ENCODE peak calls at places on chromosomes 1 and 21, in seven cellular contexts. K is A549, G is HCT116, J is Peyer's patch, D is IMR-90, Z is uterus, T is breast epithelium. C is an unnamed sample.

GRCh38 chr1:50929376-50929958 is 30.6 kb downstream of the FAF1 start:
- DNase-seq in G (peak), Z (no peak), D (peak), J (no peak), K (peak), T (no peak), C (no peak)

GRCh38 chr1:55724551-55725325 is 509.6 kb upstream of the USP24 start:
- DNase-seq in J (no peak), D (peak), T (no peak), K (peak), G (no peak), Z (no peak), C (no peak)

GRCh38 chr1:12272770-12273169 is 42.9 kb downstream of the VPS13D start:
- DNase-seq in G (no peak), J (no peak), T (no peak), Z (no peak), K (no peak), D (no peak), C (no peak)

GRCh38 chr21:41217656-41218380 is 49.9 kb downstream of the BACE2 start:
- DNase-seq in T (no peak), Z (no peak), G (no peak), J (peak), D (peak), K (no peak), C (no peak)

GRCh38 chr1:38872401-38873026 is 634 bp downstream of the MYCBP start:
- DNase-seq in G (no peak), D (peak), T (no peak), Z (no peak), K (no peak), J (peak), C (peak)

GRCh38 chr1:59173721-59174120 is 123.2 kb upstream of the FGGY start:
- DNase-seq in Z (peak), J (no peak), D (peak), G (no peak), T (no peak), K (no peak), C (no peak)

GRCh38 chr1:26276432-26276838 is 3.5 kb upstream of the SH3BGRL3 start:
- DNase-seq in J (no peak), T (no peak), Z (no peak), D (no peak), G (no peak), K (no peak), C (no peak)

GRCh38 chr1:178356299-178356698 is 140.5 kb downstream of the CLEC20A start:
- DNase-seq in G (no peak), J (no peak), K (no peak), D (no peak), T (no peak), Z (no peak), C (no peak)

GRCh38 chr1:225882699-225883615 is 777 bp upstream of the TMEM63A start:
- DNase-seq in K (peak), D (peak), Z (peak), T (peak), G (no peak), J (peak), C (peak)

GRCh38 chr1:118989006-118989736 is 1.0 kb upstream of the TBX15 start:
- DNase-seq in J (no peak), D (no peak), Z (no peak), G (no peak), K (no peak), T (no peak), C (no peak)

GRCh38 chr1:109959974-109960744 is 24.4 kb upstream of the AHCYL1 start:
- DNase-seq in G (no peak), Z (no peak), D (peak), K (peak), T (no peak), J (no peak), C (no peak)

GRCh38 chr1:152912900-152913299 is 4.6 kb downstream of the IVL start:
- DNase-seq in G (no peak), K (no peak), Z (no peak), T (no peak), D (no peak), J (no peak), C (no peak)

GRCh38 chr1:6962956-6963915 is 178.0 kb downstream of the CAMTA1 start:
- DNase-seq in K (no peak), G (peak), T (no peak), D (no peak), Z (peak), J (peak), C (peak)

GRCh38 chr1:174408142-174408541 is 39.6 kb upstream of the GPR52 start:
- DNase-seq in T (no peak), Z (no peak), G (no peak), K (no peak), D (peak), J (no peak), C (no peak)

GRCh38 chr1:231684333-231685244 is 58.0 kb downstream of the DISC1 start:
- DNase-seq in Z (no peak), G (no peak), K (no peak), T (peak), J (no peak), D (peak), C (no peak)

GRCh38 chr1:6574025-6574620 is 5.7 kb upstream of the ZBTB48 start:
- DNase-seq in Z (no peak), J (no peak), K (no peak), T (no peak), D (peak), G (no peak), C (no peak)

GRCh38 chr1:230283678-230284077 is 142.5 kb downstream of the PGBD5 start:
- DNase-seq in G (no peak), J (peak), K (no peak), D (no peak), Z (no peak), T (no peak), C (no peak)

GRCh38 chr1:170146861-170147260 is 1.1 kb downstream of the NTMT2 start:
- DNase-seq in T (no peak), K (no peak), Z (no peak), G (no peak), D (no peak), J (no peak), C (no peak)

DNA sequence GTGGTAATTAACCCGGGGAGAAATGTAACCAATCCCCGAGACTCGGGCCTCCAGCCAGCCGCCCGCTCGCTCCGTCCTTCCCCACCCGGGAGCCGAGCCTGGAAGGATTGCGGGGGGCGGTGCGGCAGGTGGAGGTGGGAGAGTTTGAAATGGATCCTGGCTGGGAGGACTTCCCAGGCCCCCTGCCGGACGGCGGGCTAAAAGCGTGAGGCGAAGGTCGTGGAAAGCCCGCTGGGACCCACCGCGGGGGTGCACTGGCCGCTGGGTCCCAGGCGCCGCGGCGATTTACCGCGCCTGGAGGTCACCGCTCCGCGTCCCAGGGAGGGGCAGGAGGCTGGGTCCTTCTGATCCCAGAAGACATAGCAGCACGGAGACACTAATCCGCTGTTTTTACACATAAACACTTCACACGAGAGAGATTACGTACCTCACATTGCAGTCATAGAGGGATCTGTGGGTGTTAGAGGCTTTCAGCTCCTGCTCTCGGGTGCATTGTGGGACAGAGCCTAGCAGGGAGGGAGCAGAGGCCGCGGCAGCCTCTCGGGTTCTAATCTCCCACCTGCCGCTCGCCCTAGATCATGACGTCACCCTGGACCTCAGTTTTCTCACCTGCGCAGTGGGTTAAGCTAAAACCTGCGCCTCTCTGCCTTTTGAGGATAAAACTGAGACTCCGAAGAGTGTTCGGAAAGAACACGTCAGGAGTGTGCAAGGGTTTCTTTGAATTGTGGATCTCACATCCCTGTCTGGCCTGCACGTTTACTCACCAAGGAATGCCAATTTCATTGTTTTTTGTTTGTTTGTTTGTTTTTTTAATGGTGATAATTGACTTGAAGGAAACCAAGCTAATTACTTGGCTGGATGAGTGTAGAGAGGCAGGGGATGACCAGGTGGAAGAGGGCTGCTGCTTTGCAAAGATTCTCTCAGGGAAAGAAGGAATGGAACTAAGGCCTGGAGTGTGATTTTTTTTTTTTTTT is 17.1 kb upstream of the TMEM9 start:
- DNase-seq in T (no peak), D (peak), G (peak), J (peak), K (peak), Z (peak), C (peak)
- TF ChIP-seq CTCF in T (peak), D (peak), G (peak), J (peak), K (peak), Z (peak), C (peak)

DNA sequence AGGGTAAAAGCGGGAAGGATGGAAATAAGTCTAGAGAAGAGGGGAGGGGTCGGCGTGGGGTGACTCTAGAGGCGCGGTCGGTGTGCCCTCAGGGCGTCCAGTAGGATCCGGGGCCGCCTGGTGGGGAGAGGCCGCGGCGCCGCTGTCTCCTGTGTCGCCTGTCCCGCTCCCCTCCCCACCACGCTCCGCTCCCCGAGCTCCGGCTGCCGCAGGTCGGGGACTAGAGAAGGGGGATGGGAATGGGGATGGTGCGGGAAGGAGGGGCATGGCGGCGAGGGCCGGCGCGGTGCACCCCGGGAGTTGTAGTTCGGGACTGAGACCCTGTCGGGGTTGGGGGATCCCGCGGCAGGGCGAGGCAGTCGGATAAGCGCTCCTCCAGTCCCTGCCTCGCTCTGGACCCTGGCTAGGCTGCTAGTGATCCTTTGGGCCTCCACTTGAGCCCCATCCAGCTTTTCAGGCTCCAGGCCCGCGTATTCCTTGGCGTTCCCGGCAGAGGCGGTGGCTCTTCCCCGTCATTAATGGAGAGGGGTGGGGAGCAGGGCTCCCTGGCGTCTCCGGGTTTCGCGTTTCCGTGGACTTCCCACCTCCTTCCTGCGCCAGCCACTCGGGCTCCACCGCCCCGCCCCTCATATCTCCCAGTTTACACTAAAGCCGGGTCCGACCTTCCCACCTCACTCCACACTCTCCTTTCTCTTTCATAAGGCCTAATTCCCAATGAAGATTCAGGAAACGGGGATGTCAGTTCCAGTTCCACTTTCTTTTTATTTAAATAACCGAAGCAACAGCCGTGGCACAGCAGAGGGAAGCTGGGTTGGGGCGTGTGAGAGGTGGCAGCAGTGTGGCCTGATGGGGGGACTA is at the start of gene ENTREP3:
- DNase-seq in Z (peak), G (no peak), K (peak), T (peak), D (peak), J (peak), C (peak)
- TF ChIP-seq POLR2A in Z (peak), G (no peak), K (peak), T (peak), D (peak), J (peak), C (peak)

DNA sequence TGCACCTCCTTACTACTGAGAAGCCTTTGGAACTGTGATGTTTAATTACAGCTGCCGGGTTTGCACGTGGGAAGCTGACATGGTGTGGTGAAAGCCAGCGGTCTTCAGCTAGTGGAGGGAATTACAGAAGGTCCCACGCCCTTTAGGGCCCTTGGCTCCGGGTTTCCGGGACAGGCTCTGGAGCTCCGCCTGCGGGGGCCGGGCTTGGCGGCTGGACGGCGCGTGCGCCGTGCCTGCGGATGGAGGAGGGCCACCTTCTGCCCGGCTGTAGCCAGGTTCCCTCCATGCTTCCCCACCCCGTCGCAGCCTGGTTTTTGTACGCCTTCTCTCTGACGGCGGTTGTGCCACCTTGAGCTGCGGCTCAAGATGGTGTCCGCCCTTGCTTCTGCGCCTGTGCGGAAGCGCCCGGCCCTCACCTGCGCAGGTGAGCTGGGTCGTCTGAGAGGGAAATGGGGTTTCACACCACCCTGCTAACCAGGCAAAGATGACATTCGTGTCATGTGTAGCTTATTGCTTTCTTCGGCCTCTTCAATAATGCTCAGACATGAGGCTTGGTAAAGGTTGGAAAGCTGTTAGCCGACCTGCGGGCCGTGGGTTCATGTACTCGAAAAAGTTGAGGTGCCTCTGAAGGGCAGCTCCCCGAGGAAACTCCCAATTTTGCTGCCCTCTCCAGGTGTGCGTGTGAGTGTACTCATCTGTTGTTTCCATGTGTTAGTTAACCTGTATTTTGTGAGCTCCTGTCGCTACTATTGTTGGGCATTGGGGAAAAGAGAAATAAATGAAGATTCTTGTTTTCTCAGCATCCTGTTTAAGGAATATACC is 36.6 kb upstream of the OPRD1 start:
- DNase-seq in K (no peak), D (peak), T (peak), J (peak), Z (peak), G (no peak), C (peak)
- H3K4me3 ChIP-seq in K (no peak), D (no peak), T (peak), J (peak), Z (peak), G (no peak), C (peak)

GRCh38 chr1:113874017-113874879 is 2.7 kb upstream of the PTPN22 start:
- DNase-seq in D (peak), Z (no peak), G (peak), T (no peak), K (peak), J (peak), C (peak)
- TF ChIP-seq CTCF in D (peak), Z (no peak), G (peak), T (no peak), K (no peak), J (peak), C (peak)